ENCODE peak calls at places on chromosomes 3 and 15, in eight cellular contexts. U, C, Y, S, Q, B, X and K are unnamed samples.

GRCh38 chr3:117671707-117672318 is 962.2 kb downstream of the TUSC7 start:
- DNase-seq in U (no peak), C (no peak), Y (no peak), S (no peak), Q (no peak), B (no peak), X (no peak), K (no peak)

GRCh38 chr3:102060814-102061213 is 211.5 kb downstream of the NFKBIZ start:
- DNase-seq in U (no peak), C (peak), Y (no peak), S (no peak), Q (no peak), B (no peak), X (no peak), K (no peak)

GRCh38 chr15:62393196-62393595 is 228.1 kb upstream of the C2CD4B start:
- DNase-seq in U (no peak), C (no peak), Y (no peak), S (no peak), Q (no peak), B (no peak), X (no peak), K (no peak)

GRCh38 chr15:40338041-40338657 is 2.6 kb downstream of the CCDC9B start:
- DNase-seq in U (peak), C (peak), Y (peak), S (peak), Q (peak), B (peak), X (peak), K (no peak)

GRCh38 chr3:9552252-9552999 is 1.2 kb downstream of the LHFPL4 start:
- DNase-seq in U (no peak), C (peak), Y (no peak), S (peak), Q (peak), B (peak), X (no peak), K (no peak)

GRCh38 chr3:17678116-17678741 is 64.2 kb downstream of the TBC1D5 start:
- DNase-seq in U (no peak), C (peak), Y (no peak), S (no peak), Q (no peak), B (no peak), X (no peak), K (no peak)

GRCh38 chr3:179995406-179995805 is 41.3 kb downstream of the PEX5L start:
- DNase-seq in U (no peak), C (peak), Y (no peak), S (no peak), Q (no peak), B (no peak), X (no peak), K (no peak)

GRCh38 chr3:117103645-117104044 is 394.1 kb downstream of the TUSC7 start:
- DNase-seq in U (no peak), C (no peak), Y (no peak), S (no peak), Q (no peak), B (no peak), X (no peak), K (no peak)

GRCh38 chr3:157700405-157700804 is 197.2 kb upstream of the VEPH1 start:
- DNase-seq in U (no peak), C (peak), Y (no peak), S (no peak), Q (no peak), B (no peak), X (no peak), K (no peak)

GRCh38 chr3:135929670-135930069 is 35.9 kb upstream of the PPP2R3A start:
- DNase-seq in U (no peak), C (no peak), Y (no peak), S (no peak), Q (peak), B (peak), X (no peak), K (no peak)

GRCh38 chr15:48005077-48005476 is 115.7 kb upstream of the SLC24A5 start:
- DNase-seq in U (no peak), C (no peak), Y (no peak), S (no peak), Q (no peak), B (no peak), X (no peak), K (no peak)

GRCh38 chr15:67838789-67839332 is 984 bp downstream of the RNU6-1 start:
- DNase-seq in U (peak), C (peak), Y (peak), S (no peak), Q (peak), B (peak), X (no peak), K (peak)

GRCh38 chr3:183306798-183307671 is 54.0 kb downstream of the B3GNT5 start:
- DNase-seq in U (peak), C (peak), Y (no peak), S (peak), Q (peak), B (peak), X (no peak), K (peak)